ENCODE peak calls at places on chromosomes 3 and 15, in five cellular contexts. R is H9, W is neuronal stem cell, P is H1, T is mesenchymal stem cell. I is an unnamed sample.

GRCh38 chr3:120604382-120604781 is 8.2 kb downstream of the NDUFB4 start:
- DNase-seq in R (no peak), W (no peak), P (no peak), T (no peak), I (no peak)

GRCh38 chr15:31280037-31280830 is 46.4 kb upstream of the KLF13 start:
- DNase-seq in R (peak), W (no peak), P (peak), T (no peak), I (no peak)

GRCh38 chr3:183309276-183309675 is 56.2 kb downstream of the B3GNT5 start:
- DNase-seq in R (no peak), W (no peak), P (no peak), T (no peak), I (no peak)

GRCh38 chr15:100525894-100526512 is 2.7 kb downstream of the CERS3 start:
- DNase-seq in R (no peak), W (no peak), P (no peak), T (no peak), I (no peak)

GRCh38 chr3:195139091-195139875 is 131.7 kb downstream of the XXYLT1 start:
- DNase-seq in R (no peak), W (no peak), P (no peak), T (no peak), I (peak)

GRCh38 chr3:40396406-40396805 is 9.4 kb downstream of the ENTPD3 start:
- DNase-seq in R (no peak), W (no peak), P (no peak), T (no peak), I (peak)

GRCh38 chr3:144466114-144466513 is 494.5 kb downstream of the DIPK2A start:
- DNase-seq in R (no peak), W (no peak), P (no peak), T (no peak), I (no peak)

GRCh38 chr3:42061711-42062408 is 29.3 kb upstream of the TRAK1 start:
- DNase-seq in R (peak), W (no peak), P (no peak), T (peak), I (peak)

GRCh38 chr3:123961508-123961856 is 453 bp upstream of the CCDC14 start:
- DNase-seq in R (no peak), W (no peak), P (no peak), T (no peak), I (no peak)

DNA sequence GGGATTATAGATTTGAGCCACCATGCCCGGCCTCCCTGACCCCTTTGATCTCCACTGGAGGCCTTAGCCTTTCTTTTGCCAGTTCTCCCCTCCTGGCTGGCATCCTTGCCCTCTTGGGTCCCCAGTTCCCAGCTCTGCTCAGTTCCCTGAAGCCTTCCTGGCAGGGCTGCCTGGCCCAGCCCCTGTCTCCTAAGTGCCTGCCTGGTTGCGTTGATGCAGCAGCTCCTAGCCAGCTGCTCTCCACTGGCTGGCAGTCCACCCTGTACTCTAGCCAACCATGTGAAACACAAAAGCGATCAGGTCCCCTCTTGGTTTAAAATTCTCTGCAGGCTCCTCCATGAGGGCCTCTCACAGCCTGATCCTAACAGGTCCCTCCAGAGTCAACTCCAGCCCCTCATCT is 184.7 kb downstream of the RAB11A start:
- DNase-seq in R (no peak), W (no peak), P (no peak), T (no peak), I (no peak)
- H2BK12ac ChIP-seq in R (no peak), W (no peak), P (no peak), T (no peak), I (no peak)

DNA sequence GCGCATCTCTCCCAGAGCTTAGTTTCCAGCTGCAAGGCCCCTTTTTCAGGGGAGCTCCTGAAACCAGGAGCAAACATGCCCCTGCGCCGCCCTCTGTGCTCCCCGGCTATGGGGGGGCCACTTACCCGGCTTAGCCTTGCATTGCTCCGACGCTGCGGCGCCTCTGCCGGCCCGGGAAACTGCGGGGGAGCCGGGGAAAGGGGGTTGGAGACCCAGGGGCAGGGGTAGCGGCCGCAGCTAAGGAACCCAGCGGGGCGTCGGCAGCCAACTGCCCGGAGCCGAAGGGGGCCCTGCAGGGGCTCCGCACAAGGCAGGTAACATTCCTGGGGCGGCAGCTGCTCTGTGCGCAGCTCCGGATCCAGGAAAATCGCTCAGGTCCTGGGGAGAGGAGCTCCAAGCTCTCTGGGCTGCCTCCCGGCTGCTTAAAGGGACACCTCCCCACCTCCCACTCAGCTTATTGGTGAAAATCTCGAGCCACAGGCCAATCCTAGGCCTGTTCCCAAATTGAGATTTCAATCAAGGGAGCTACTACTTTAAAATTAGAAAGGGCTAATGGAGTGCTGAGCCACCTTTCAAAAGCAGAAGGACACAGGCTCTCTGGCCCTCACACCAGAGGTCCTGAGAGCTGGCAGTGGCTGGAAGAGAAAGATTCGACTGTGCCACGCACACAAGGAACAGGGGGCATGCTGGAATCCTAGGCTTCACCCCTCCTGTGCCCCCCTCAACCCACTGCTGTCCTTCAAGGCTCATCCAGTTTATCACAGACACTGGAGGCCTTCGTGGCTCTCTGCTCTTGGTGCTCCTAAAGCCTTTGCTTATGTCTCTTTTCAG is 42.7 kb upstream of the PRICKLE2 start:
- DNase-seq in R (peak), W (peak), P (peak), T (peak), I (no peak)
- H2BK12ac ChIP-seq in R (no peak), W (peak), P (peak), T (peak), I (peak)

GRCh38 chr3:29612536-29612935 is 331.7 kb downstream of the RBMS3 start:
- DNase-seq in R (no peak), W (no peak), P (no peak), T (no peak), I (no peak)
- H2BK12ac ChIP-seq in R (no peak), W (no peak), P (no peak), T (no peak), I (no peak)

GRCh38 chr3:151879684-151880282 is 6.3 kb downstream of the SUCNR1 start:
- DNase-seq in R (no peak), W (no peak), P (no peak), T (no peak), I (no peak)

GRCh38 chr3:151878445-151878844 is 5.0 kb downstream of the SUCNR1 start:
- DNase-seq in R (no peak), W (no peak), P (no peak), T (no peak), I (no peak)

GRCh38 chr3:151875759-151876158 is 2.3 kb downstream of the SUCNR1 start:
- DNase-seq in R (no peak), W (no peak), P (no peak), T (peak), I (peak)

GRCh38 chr3:151879037-151879436 is 5.6 kb downstream of the SUCNR1 start:
- DNase-seq in R (no peak), W (no peak), P (no peak), T (no peak), I (no peak)

DNA sequence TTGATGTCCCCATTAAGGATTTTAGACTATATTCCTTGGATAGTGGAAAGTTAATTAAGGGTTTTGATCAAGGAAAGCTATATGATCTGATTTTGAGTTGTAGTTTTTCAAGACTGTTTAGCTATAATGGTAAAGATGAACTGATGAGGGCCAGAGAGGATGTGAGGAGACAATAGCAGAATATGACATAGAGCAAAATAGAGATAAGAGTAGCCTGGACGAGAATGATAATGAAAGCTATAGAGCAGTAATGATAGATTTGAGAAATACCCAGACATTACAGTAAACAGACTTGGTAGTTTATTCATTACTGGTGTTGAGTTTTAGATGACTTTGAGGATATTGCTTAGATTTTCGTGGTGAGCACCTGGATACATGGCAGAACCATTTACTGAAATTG is 3.8 kb downstream of the SUCNR1 start:
- DNase-seq in R (no peak), W (no peak), P (no peak), T (no peak), I (no peak)
- H2BK12ac ChIP-seq in R (no peak), W (no peak), P (no peak), T (no peak), I (no peak)

GRCh38 chr15:77826006-77826695 is 193.4 kb upstream of the LINGO1 start:
- DNase-seq in R (no peak), W (no peak), P (no peak), T (no peak), I (no peak)
- H2BK12ac ChIP-seq in R (no peak), W (peak), P (peak), T (no peak), I (no peak)

GRCh38 chr3:58417075-58417474 is 16.6 kb downstream of the PDHB start:
- DNase-seq in R (no peak), W (no peak), P (no peak), T (no peak), I (no peak)
- H2BK12ac ChIP-seq in R (no peak), W (no peak), P (no peak), T (no peak), I (no peak)

GRCh38 chr3:128603811-128604447 is 46.7 kb downstream of the RPN1 start:
- DNase-seq in R (no peak), W (no peak), P (no peak), T (no peak), I (no peak)

GRCh38 chr3:128605091-128606046 is 45.2 kb downstream of the RPN1 start:
- DNase-seq in R (no peak), W (no peak), P (no peak), T (no peak), I (no peak)

GRCh38 chr3:128598884-128599664 is 51.5 kb downstream of the RPN1 start:
- DNase-seq in R (no peak), W (no peak), P (no peak), T (no peak), I (peak)

GRCh38 chr3:128607710-128608048 is 42.9 kb downstream of the RPN1 start:
- DNase-seq in R (no peak), W (no peak), P (peak), T (no peak), I (no peak)

DNA sequence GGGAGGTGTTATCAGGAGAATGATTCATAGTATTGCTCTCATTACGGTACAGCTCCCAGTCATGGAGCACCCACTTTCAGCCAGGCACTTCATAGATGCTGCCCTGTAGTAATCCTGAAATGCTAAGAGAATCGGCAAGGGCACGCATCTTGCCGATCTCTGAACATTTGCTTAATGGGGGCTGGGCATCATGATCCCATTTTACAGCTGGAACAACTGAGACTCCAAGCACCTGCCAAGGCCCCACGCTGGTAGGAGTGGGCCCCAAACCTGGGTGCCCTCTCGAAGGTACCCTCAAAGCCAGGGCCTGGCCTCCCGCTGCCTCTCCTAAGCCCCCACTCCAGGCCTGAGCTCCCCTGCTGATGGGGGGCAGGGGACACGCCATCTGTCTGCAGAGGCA is 47.3 kb downstream of the RPN1 start:
- DNase-seq in R (no peak), W (no peak), P (no peak), T (no peak), I (no peak)
- H2BK12ac ChIP-seq in R (no peak), W (no peak), P (no peak), T (no peak), I (no peak)